ENCODE peak calls at places on chromosome 2, in five cellular contexts. D is transverse colon, S is tibial nerve, B is K562, U is upper lobe of left lung. O is an unnamed sample.

GRCh38 chr2:71071681-71072398 is 3.4 kb downstream of the NAGK start:
- DNase-seq in S (no peak), B (no peak), D (peak; percentile 46), U (peak; percentile 47), O (no peak)

GRCh38 chr2:61926921-61927477 is 21.5 kb downstream of the COMMD1 start:
- DNase-seq in D (no peak), B (no peak), U (no peak), S (no peak), O (no peak)

GRCh38 chr2:164625378-164625971 is 4.2 kb upstream of the GRB14 start:
- DNase-seq in B (no peak), D (no peak), S (no peak), U (no peak), O (no peak)

GRCh38 chr2:66469219-66469902 is 34.4 kb downstream of the MEIS1 start:
- DNase-seq in D (no peak), B (no peak), U (no peak), S (no peak), O (no peak)

GRCh38 chr2:190781604-190782198 is 98.9 kb upstream of the GLS start:
- DNase-seq in U (peak; percentile 43), S (no peak), D (peak; percentile 63), B (peak; percentile 52), O (no peak)

GRCh38 chr2:233387667-233388528 is 33.6 kb downstream of the DGKD start:
- DNase-seq in D (peak; percentile 75), U (peak; percentile 81), S (peak; percentile 82), B (no peak), O (peak; percentile 91)

GRCh38 chr2:232432598-232433184 is 23.3 kb upstream of the ALPI start:
- DNase-seq in U (peak; percentile 12), S (no peak), B (no peak), D (no peak), O (no peak)

GRCh38 chr2:222944971-222945740 is 84.3 kb downstream of the ACSL3 start:
- DNase-seq in U (no peak), S (no peak), D (no peak), B (no peak), O (no peak)

GRCh38 chr2:108968619-108969018 is 20.4 kb downstream of the EDAR start:
- DNase-seq in B (no peak), S (no peak), U (no peak), D (peak; percentile 69), O (no peak)

GRCh38 chr2:196516541-196516940 is 123.0 kb upstream of the CCDC150 start:
- DNase-seq in U (no peak), S (no peak), B (no peak), D (no peak), O (no peak)

GRCh38 chr2:179677746-179678505 is 183.5 kb downstream of the ZNF385B start:
- DNase-seq in S (no peak), D (no peak), U (no peak), B (no peak), O (no peak)

GRCh38 chr2:108412995-108413726 is 35.4 kb downstream of the SULT1C4 start:
- DNase-seq in D (no peak), B (no peak), S (no peak), U (no peak), O (no peak)

GRCh38 chr2:28387082-28387960 is 5.3 kb upstream of the FOSL2 start:
- DNase-seq in S (no peak), D (no peak), B (no peak), U (no peak), O (no peak)

GRCh38 chr2:35606394-35606793 is 749.2 kb upstream of the CRIM1 start:
- DNase-seq in B (no peak), D (no peak), S (no peak), U (no peak), O (no peak)

GRCh38 chr2:36277876-36278523 is 77.6 kb upstream of the CRIM1 start:
- DNase-seq in B (no peak), S (no peak), U (no peak), D (no peak), O (no peak)

GRCh38 chr2:241629762-241630435 is 7.1 kb downstream of the THAP4 start:
- DNase-seq in D (no peak), U (no peak), B (no peak), S (no peak), O (no peak)

GRCh38 chr2:26561918-26562810 is 79.0 kb downstream of the CIB4 start:
- DNase-seq in U (peak; percentile 23), D (peak; percentile 61), B (peak; percentile 78), S (no peak), O (peak; percentile 74)

GRCh38 chr2:11305338-11305737 is 39.1 kb downstream of the ROCK2 start:
- DNase-seq in B (no peak), D (no peak), S (no peak), U (no peak), O (no peak)

GRCh38 chr2:38076710-38077430 is 919 bp upstream of the CYP1B1 start:
- DNase-seq in B (peak; percentile 20), D (peak; percentile 63), U (peak; percentile 83), S (peak; percentile 68), O (peak; percentile 89)

GRCh38 chr2:140567734-140568133 is 1563.1 kb downstream of the LRP1B start:
- DNase-seq in B (no peak), S (no peak), D (no peak), U (no peak), O (no peak)

GRCh38 chr2:39920318-39920775 is 141.3 kb upstream of the THUMPD2 start:
- DNase-seq in S (no peak), B (no peak), U (no peak), D (no peak), O (no peak)

GRCh38 chr2:8551622-8552074 is 130.2 kb upstream of the ID2 start:
- DNase-seq in U (no peak), B (no peak), S (no peak), D (peak; percentile 3), O (no peak)

GRCh38 chr2:49271060-49271665 is 116.8 kb upstream of the FSHR start:
- DNase-seq in U (no peak), D (no peak), S (no peak), B (no peak), O (no peak)

GRCh38 chr2:136057023-136057801 is 60.7 kb downstream of the CXCR4 start:
- DNase-seq in S (no peak), D (no peak), U (no peak), B (no peak), O (no peak)

GRCh38 chr2:112691761-112692370 is 29.0 kb upstream of the NT5DC4 start:
- DNase-seq in B (no peak), U (no peak), D (no peak), S (no peak), O (peak; percentile 43)

GRCh38 chr2:25772078-25772477 is 98.7 kb upstream of the DTNB start:
- DNase-seq in S (no peak), D (no peak), B (no peak), U (no peak), O (no peak)

GRCh38 chr2:236748801-236749200 is 179.2 kb downstream of the ACKR3 start:
- DNase-seq in B (no peak), S (no peak), D (no peak), U (no peak), O (no peak)

GRCh38 chr2:217433522-217433921 is 569.3 kb downstream of the TNS1 start:
- DNase-seq in U (no peak), S (no peak), D (no peak), B (no peak), O (no peak)

GRCh38 chr2:237819231-237819630 is 20.7 kb downstream of the RBM44 start:
- DNase-seq in D (no peak), B (no peak), S (no peak), U (no peak), O (no peak)

GRCh38 chr2:47062721-47063120 is 92.4 kb downstream of the STPG4 start:
- DNase-seq in U (no peak), S (no peak), B (no peak), D (no peak), O (no peak)

GRCh38 chr2:15892575-15892974 is 47.8 kb upstream of the MYCN start:
- DNase-seq in D (no peak), S (no peak), B (no peak), U (no peak), O (no peak)

GRCh38 chr2:12759248-12759647 is 42.5 kb downstream of the TRIB2 start:
- DNase-seq in D (no peak), B (no peak), S (no peak), U (no peak), O (no peak)
- TF ChIP-seq EP300 in D (no peak), B (no peak), S (no peak), U (no peak), O (no peak)

GRCh38 chr2:73006969-73007710 is 64.4 kb downstream of the SFXN5 start:
- DNase-seq in U (no peak), S (no peak), D (no peak), B (no peak), O (peak; percentile 38)
- H3K4me1 ChIP-seq in U (no peaks in the 10 kb centered on the region), S (no peaks in the 10 kb centered on the region), D (no peaks in the 10 kb centered on the region), B (peaks cover 12% of the 10 kb centered on the region), O (no peaks in the 10 kb centered on the region)

GRCh38 chr2:138421315-138421970 is 80.1 kb upstream of the SPOPL start:
- DNase-seq in B (no peak), U (no peak), D (no peak), S (no peak), O (no peak)
- TF ChIP-seq EP300 in B (no peak), U (no peak), D (no peak), S (no peak), O (no peak)

GRCh38 chr2:181138816-181139215 is 158.4 kb downstream of the UBE2E3 start:
- DNase-seq in D (no peak), S (no peak), U (no peak), B (no peak), O (no peak)
- H3K4me1 ChIP-seq in D (no peaks in the 10 kb centered on the region), S (no peaks in the 10 kb centered on the region), U (no peaks in the 10 kb centered on the region), B (no peaks in the 10 kb centered on the region), O (peaks cover 12% of the 10 kb centered on the region)

DNA sequence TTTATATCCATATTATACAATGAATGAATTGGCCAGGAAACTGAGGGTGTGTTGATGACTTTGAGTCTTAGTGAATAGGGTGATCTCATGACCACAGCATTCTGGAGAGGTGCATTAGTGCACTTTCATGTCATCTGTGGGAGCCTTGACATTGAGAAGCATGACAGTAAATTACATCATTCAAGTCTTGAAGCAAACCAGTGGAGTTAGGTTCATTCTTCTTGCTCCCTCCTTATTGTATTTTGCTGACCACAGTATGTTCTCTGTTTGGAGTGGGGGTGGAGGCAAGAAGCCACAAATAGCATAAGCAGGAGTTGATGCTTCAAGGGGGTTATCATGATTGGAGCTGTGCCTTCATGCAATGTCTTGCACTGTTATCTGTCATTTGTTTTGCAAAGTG is 680.2 kb downstream of the NYAP2 start:
- DNase-seq in D (no peak), U (no peak), B (no peak), S (no peak), O (no peak)
- TF ChIP-seq EP300 in D (no peak), U (no peak), B (no peak), S (no peak), O (no peak)

GRCh38 chr2:42914314-42914713 is 121.9 kb upstream of the HAAO start:
- DNase-seq in S (no peak), D (peak; percentile 31), U (no peak), B (no peak), O (no peak)
- H3K4me1 ChIP-seq in S (peaks cover 40% of the 10 kb centered on the region), D (peaks cover 35% of the 10 kb centered on the region), U (peaks cover 55% of the 10 kb centered on the region), B (peaks cover 27% of the 10 kb centered on the region), O (peaks cover 28% of the 10 kb centered on the region)

DNA sequence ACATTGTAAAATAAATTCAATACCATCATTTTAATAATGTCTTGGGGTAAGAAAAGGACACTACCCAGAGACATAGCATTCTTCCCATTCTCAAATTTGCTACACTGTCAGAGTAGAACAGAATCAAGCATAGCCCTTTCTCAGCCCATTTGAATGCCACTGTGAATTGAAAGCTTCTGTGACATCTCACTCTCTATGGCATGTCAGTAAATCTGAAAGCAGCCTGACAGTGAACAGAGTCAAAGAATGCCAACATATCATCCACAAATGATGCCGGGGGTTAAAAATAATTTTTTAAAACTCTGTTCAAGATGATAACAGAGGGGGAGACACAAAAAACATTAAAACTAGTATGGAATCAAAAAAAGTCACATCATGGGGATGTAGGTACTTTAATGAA is 17.6 kb downstream of the SUCLG1 start:
- DNase-seq in B (no peak), U (no peak), D (no peak), S (no peak), O (no peak)
- TF ChIP-seq EP300 in B (no peak), U (no peak), D (no peak), S (no peak), O (no peak)

O was measured in suprapubic skin.